ENCODE peak calls at places on chromosomes 2 and 18, in four cellular contexts. R, G, A and Y are unnamed samples.

GRCh38 chr2:3624059-3624794 is 29.3 kb downstream of the COLEC11 start:
- DNase-seq in R (no peak), A (no peak), G (peak; percentile 20), Y (no peak)

GRCh38 chr2:127464470-127465257 is 46.4 kb downstream of the PROC start:
- DNase-seq in R (no peak), A (no peak), G (no peak), Y (no peak)

GRCh38 chr2:68860111-68860510 is 11.1 kb downstream of the BMP10 start:
- DNase-seq in R (no peak), G (no peak), A (no peak), Y (no peak)

GRCh38 chr2:151632993-151633592 is 101.2 kb downstream of the NEB start:
- DNase-seq in G (peak; percentile 52), A (no peak), R (peak; percentile 65), Y (no peak)

GRCh38 chr18:2522112-2522511 is 49.2 kb downstream of the METTL4 start:
- DNase-seq in A (no peak), G (no peak), R (no peak), Y (no peak)

GRCh38 chr18:33201509-33201926 is 239.0 kb downstream of the CCDC178 start:
- DNase-seq in A (no peak), G (peak; percentile 64), R (peak; percentile 89), Y (no peak)

GRCh38 chr2:68214381-68214780 is 38.0 kb downstream of the PPP3R1 start:
- DNase-seq in A (no peak), G (no peak), R (no peak), Y (no peak)

GRCh38 chr2:41926614-41927580 is 120.9 kb upstream of the PKDCC start:
- DNase-seq in G (no peak), A (no peak), R (no peak), Y (no peak)

GRCh38 chr2:207983654-207984053 is 41.7 kb downstream of the PLEKHM3 start:
- DNase-seq in R (no peak), A (no peak), G (no peak), Y (no peak)

GRCh38 chr18:77000527-77000926 is 132.1 kb downstream of the MBP start:
- DNase-seq in R (peak; percentile 61), G (peak; percentile 59), A (peak; percentile 52), Y (no peak)

GRCh38 chr2:187148059-187148714 is 299.2 kb upstream of the ZSWIM2 start:
- DNase-seq in G (no peak), R (no peak), A (no peak), Y (no peak)

GRCh38 chr2:226969412-226969811 is 133.6 kb downstream of the RHBDD1 start:
- DNase-seq in R (no peak), A (no peak), G (no peak), Y (no peak)

GRCh38 chr2:235021752-235022151 is 69.9 kb downstream of the SH3BP4 start:
- DNase-seq in A (no peak), R (no peak), G (peak; percentile 80), Y (peak; percentile 54)

GRCh38 chr2:55111570-55112228 is 61.4 kb upstream of the RTN4 start:
- DNase-seq in G (peak; percentile 95), A (peak; percentile 50), R (peak; percentile 39), Y (peak; percentile 9)

GRCh38 chr2:18991177-18992168 is 366.9 kb downstream of the OSR1 start:
- DNase-seq in R (no peak), A (peak; percentile 18), G (peak; percentile 76), Y (peak; percentile 44)

GRCh38 chr2:119246884-119247843 is 23.5 kb downstream of the STEAP3 start:
- DNase-seq in G (no peak), A (no peak), R (no peak), Y (no peak)

GRCh38 chr2:233912799-233913423 is 4.3 kb upstream of the TRPM8 start:
- DNase-seq in R (peak; percentile 85), A (no peak), G (peak; percentile 54), Y (no peak)

GRCh38 chr18:3294435-3295080 is 32.6 kb downstream of the MYL12B start:
- DNase-seq in A (no peak), G (peak; percentile 80), R (no peak), Y (no peak)

GRCh38 chr2:14899621-14900414 is 267.3 kb downstream of the LRATD1 start:
- DNase-seq in G (no peak), A (no peak), R (no peak), Y (no peak)

GRCh38 chr2:32136097-32136496 is 29.6 kb upstream of the SLC30A6 start:
- DNase-seq in A (no peak), R (no peak), G (peak; percentile 63), Y (peak; percentile 25)

GRCh38 chr2:113965644-113966043 is 75.8 kb downstream of the ACTR3 start:
- DNase-seq in R (peak; percentile 72), A (no peak), G (peak; percentile 68), Y (peak; percentile 22)

GRCh38 chr2:193824474-193824873 is 1629.7 kb upstream of the TMEFF2 start:
- DNase-seq in G (peak; percentile 58), A (no peak), R (no peak), Y (peak; percentile 37)

GRCh38 chr2:217085543-217085942 is 225.7 kb upstream of the TNP1 start:
- DNase-seq in A (no peak), G (peak; percentile 68), R (no peak), Y (no peak)

GRCh38 chr2:152334701-152335015 is 316 bp upstream of the FMNL2 start:
- DNase-seq in A (no peak), G (no peak), R (no peak), Y (no peak)

GRCh38 chr2:158586491-158586890 is 129.7 kb downstream of the PKP4 start:
- DNase-seq in G (peak; percentile 96), R (no peak), A (no peak), Y (no peak)

GRCh38 chr2:925711-926110 is 24.9 kb upstream of the SNTG2 start:
- DNase-seq in R (no peak), A (no peak), G (no peak), Y (no peak)

GRCh38 chr18:72820571-72820970 is 47.2 kb downstream of the NETO1 start:
- DNase-seq in R (no peak), A (no peak), G (no peak), Y (no peak)

GRCh38 chr2:113248997-113249770 is 29.5 kb downstream of the PAX8 start:
- DNase-seq in G (peak; percentile 87), R (peak; percentile 78), A (peak; percentile 68), Y (no peak)

GRCh38 chr2:70596293-70596692 is 42.7 kb upstream of the TGFA start:
- DNase-seq in G (no peak), A (no peak), R (no peak), Y (peak; percentile 52)

GRCh38 chr2:229282758-229283546 is 11.9 kb upstream of the PID1 start:
- DNase-seq in A (peak; percentile 47), G (peak; percentile 97), R (no peak), Y (no peak)

GRCh38 chr2:132473174-132473883 is 56.7 kb downstream of the GPR39 start:
- DNase-seq in R (no peak), G (no peak), A (no peak), Y (no peak)

GRCh38 chr2:43542285-43542933 is 53.4 kb downstream of the THADA start:
- DNase-seq in G (peak; percentile 75), A (no peak), R (peak; percentile 42), Y (no peak)

GRCh38 chr2:236871500-236872001 is 214.1 kb upstream of the COPS8 start:
- DNase-seq in R (no peak), G (peak; percentile 94), A (peak; percentile 27), Y (peak; percentile 89)

GRCh38 chr18:51340332-51340731 is 142.9 kb upstream of the MEX3C start:
- DNase-seq in A (no peak), G (no peak), R (no peak), Y (no peak)

GRCh38 chr2:38629684-38630083 is 27.0 kb upstream of the HNRNPLL start:
- DNase-seq in A (no peak), G (no peak), R (no peak), Y (no peak)

DNA sequence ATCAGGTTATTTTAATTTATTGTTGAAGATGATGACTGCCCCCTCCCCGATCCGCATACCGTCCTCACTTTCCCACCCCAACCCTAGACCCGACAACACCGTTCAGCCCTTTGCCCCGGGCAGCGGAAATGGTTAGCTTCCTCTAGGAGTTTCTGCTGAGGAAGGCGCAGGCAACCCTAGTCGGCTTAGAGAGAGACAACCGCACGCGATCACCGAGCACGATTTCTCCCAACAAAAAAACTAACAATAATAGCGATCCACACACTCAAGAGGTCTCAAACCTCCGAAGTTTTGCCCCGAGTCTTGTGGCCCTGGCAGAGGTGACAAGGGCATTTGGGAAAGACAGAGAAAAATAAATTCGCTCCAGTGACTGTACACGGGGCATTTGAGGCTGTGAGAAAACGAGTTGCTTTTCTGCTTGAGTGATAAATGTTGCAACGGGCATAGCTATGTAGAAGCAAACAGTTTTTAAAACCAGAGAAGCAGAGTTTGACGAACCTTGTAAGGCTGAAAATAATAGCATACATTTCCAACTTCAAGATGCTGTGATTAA is 11.2 kb upstream of the SIX3 start:
- DNase-seq in G (no peak), A (no peak), R (peak; percentile 78), Y (peak; percentile 48)
- H3K4me3 ChIP-seq in G (no peak overlapping the region), A (no peak overlapping the region), R (peak overlapping the region; percentile 66), Y (no peak overlapping the region)

GRCh38 chr2:123916512-123916911 is 108.6 kb upstream of the CNTNAP5 start:
- DNase-seq in R (no peak), G (no peak), A (no peak), Y (no peak)
- H3K4me3 ChIP-seq in R (no peak overlapping the region), G (no peak overlapping the region), A (no peak overlapping the region), Y (no peak overlapping the region)

DNA sequence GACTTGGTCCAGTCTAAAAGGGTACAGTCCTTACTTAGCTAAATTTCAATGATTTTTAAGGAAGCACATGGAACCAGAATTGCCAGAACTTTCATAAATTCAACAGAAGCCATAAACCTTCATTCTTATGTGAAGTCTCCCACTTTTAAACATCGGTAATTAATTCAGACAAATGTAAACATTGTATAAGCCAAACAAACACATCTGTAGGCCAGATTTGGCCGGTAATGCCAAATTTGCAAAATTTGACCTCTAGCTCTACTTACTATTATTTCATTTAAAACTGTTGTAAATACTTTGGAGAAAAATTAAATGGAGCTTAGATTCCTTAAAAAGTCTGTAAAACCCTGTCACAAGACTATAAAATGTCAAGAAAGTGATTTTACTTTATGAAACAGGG is 83.2 kb upstream of the GALNT5 start:
- DNase-seq in G (no peak), A (no peak), R (no peak), Y (no peak)
- H3K4me3 ChIP-seq in G (no peak overlapping the region), A (no peak overlapping the region), R (no peak overlapping the region), Y (no peak overlapping the region)

GRCh38 chr18:54828290-54828871 is at the start of gene RAB27B:
- DNase-seq in R (peak; percentile 92), A (peak; percentile 23), G (peak; percentile 94), Y (peak; percentile 36)

GRCh38 chr18:54829856-54830255 is 1.6 kb downstream of the RAB27B start:
- DNase-seq in R (no peak), A (no peak), G (peak; percentile 37), Y (no peak)

GRCh38 chr18:54825626-54826344 is 2.5 kb upstream of the RAB27B start:
- DNase-seq in G (no peak), R (no peak), A (no peak), Y (no peak)

GRCh38 chr18:54830260-54830659 is 2.0 kb downstream of the RAB27B start:
- DNase-seq in R (no peak), G (peak; percentile 35), A (no peak), Y (no peak)

GRCh38 chr18:54828986-54829385 is 709 bp downstream of the RAB27B start:
- DNase-seq in A (no peak), R (no peak), G (peak; percentile 64), Y (peak; percentile 7)
- H3K4me3 ChIP-seq in A (no peak overlapping the region), R (peak overlapping the region; percentile 67), G (peak overlapping the region; percentile 79), Y (peak overlapping the region; percentile 71)

DNA sequence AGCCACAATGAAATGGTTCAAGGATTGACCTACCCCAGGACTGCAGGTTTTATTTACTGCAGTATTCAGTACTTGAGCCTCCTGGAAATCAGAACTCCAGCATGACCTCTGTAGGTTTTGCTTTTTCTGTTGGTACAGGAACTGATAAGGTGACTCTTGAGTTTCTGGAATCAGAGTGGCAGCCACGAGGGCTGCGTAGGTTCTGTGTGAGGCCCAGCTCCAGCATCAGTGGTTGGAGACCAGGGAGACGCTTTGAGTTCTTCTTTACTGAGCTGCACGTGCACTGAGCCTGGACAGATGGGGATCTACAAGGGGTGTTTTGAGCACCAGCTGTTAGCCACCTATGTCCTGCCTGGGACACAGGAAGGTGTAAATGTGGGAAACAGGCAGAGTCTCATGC is 222.7 kb upstream of the EPAS1 start:
- DNase-seq in G (no peak), R (no peak), A (no peak), Y (no peak)
- H3K4me3 ChIP-seq in G (no peak overlapping the region), R (no peak overlapping the region), A (no peak overlapping the region), Y (no peak overlapping the region)